ENCODE peak calls at places on chromosomes 2 and 18, in six cellular contexts. One of them, this sample, is unnamed.

GRCh38 chr2:126832757-126833156 is 65.9 kb upstream of the TEX51 start:
- DNase-seq in activated naive CD8-positive, alpha-beta T cell treated with anti-CD3 and anti-CD28 coated beads, Interleukin-2, amount 50 U/mL, for 24 hours: no peak
- DNase-seq in right atrium auricular region: peak
- DNase-seq in activated T-cell treated with anti-CD3 and anti-CD28 coated beads for 48 hours: no peak
- DNase-seq in NCI-H1105: no peak
- DNase-seq in activated CD4-positive, alpha-beta memory T cell treated with anti-CD3 and anti-CD28 coated beads for 36 hours: no peak
- DNase-seq in this sample: no peak

GRCh38 chr2:58146707-58147106 is 94.4 kb downstream of the FANCL start:
- DNase-seq in activated naive CD8-positive, alpha-beta T cell treated with anti-CD3 and anti-CD28 coated beads, Interleukin-2, amount 50 U/mL, for 24 hours: no peak
- DNase-seq in right atrium auricular region: no peak
- DNase-seq in activated T-cell treated with anti-CD3 and anti-CD28 coated beads for 48 hours: no peak
- DNase-seq in NCI-H1105: no peak
- DNase-seq in activated CD4-positive, alpha-beta memory T cell treated with anti-CD3 and anti-CD28 coated beads for 36 hours: peak
- DNase-seq in this sample: no peak

GRCh38 chr2:105747997-105748396 is 3.3 kb downstream of the NCK2 start:
- DNase-seq in activated naive CD8-positive, alpha-beta T cell treated with anti-CD3 and anti-CD28 coated beads, Interleukin-2, amount 50 U/mL, for 24 hours: no peak
- DNase-seq in right atrium auricular region: no peak
- DNase-seq in activated T-cell treated with anti-CD3 and anti-CD28 coated beads for 48 hours: no peak
- DNase-seq in NCI-H1105: no peak
- DNase-seq in activated CD4-positive, alpha-beta memory T cell treated with anti-CD3 and anti-CD28 coated beads for 36 hours: peak
- DNase-seq in this sample: peak

GRCh38 chr2:99618579-99619097 is 128.8 kb upstream of the REV1 start:
- DNase-seq in activated naive CD8-positive, alpha-beta T cell treated with anti-CD3 and anti-CD28 coated beads, Interleukin-2, amount 50 U/mL, for 24 hours: no peak
- DNase-seq in right atrium auricular region: no peak
- DNase-seq in activated T-cell treated with anti-CD3 and anti-CD28 coated beads for 48 hours: no peak
- DNase-seq in NCI-H1105: no peak
- DNase-seq in activated CD4-positive, alpha-beta memory T cell treated with anti-CD3 and anti-CD28 coated beads for 36 hours: no peak
- DNase-seq in this sample: no peak

GRCh38 chr2:229884775-229885699 is 36.8 kb downstream of the TRIP12 start:
- DNase-seq in activated naive CD8-positive, alpha-beta T cell treated with anti-CD3 and anti-CD28 coated beads, Interleukin-2, amount 50 U/mL, for 24 hours: no peak
- DNase-seq in right atrium auricular region: no peak
- DNase-seq in activated T-cell treated with anti-CD3 and anti-CD28 coated beads for 48 hours: no peak
- DNase-seq in NCI-H1105: no peak
- DNase-seq in activated CD4-positive, alpha-beta memory T cell treated with anti-CD3 and anti-CD28 coated beads for 36 hours: no peak
- DNase-seq in this sample: no peak

GRCh38 chr2:120313695-120314615 is 32.0 kb upstream of the INHBB start:
- DNase-seq in activated naive CD8-positive, alpha-beta T cell treated with anti-CD3 and anti-CD28 coated beads, Interleukin-2, amount 50 U/mL, for 24 hours: no peak
- DNase-seq in right atrium auricular region: no peak
- DNase-seq in activated T-cell treated with anti-CD3 and anti-CD28 coated beads for 48 hours: no peak
- DNase-seq in NCI-H1105: no peak
- DNase-seq in activated CD4-positive, alpha-beta memory T cell treated with anti-CD3 and anti-CD28 coated beads for 36 hours: no peak
- DNase-seq in this sample: no peak

GRCh38 chr2:203894262-203894661 is 26.7 kb downstream of the CTLA4 start:
- DNase-seq in activated naive CD8-positive, alpha-beta T cell treated with anti-CD3 and anti-CD28 coated beads, Interleukin-2, amount 50 U/mL, for 24 hours: no peak
- DNase-seq in right atrium auricular region: no peak
- DNase-seq in activated T-cell treated with anti-CD3 and anti-CD28 coated beads for 48 hours: no peak
- DNase-seq in NCI-H1105: no peak
- DNase-seq in activated CD4-positive, alpha-beta memory T cell treated with anti-CD3 and anti-CD28 coated beads for 36 hours: no peak
- DNase-seq in this sample: no peak

GRCh38 chr18:27824841-27825720 is 351.8 kb downstream of the CDH2 start:
- DNase-seq in activated naive CD8-positive, alpha-beta T cell treated with anti-CD3 and anti-CD28 coated beads, Interleukin-2, amount 50 U/mL, for 24 hours: no peak
- DNase-seq in right atrium auricular region: no peak
- DNase-seq in activated T-cell treated with anti-CD3 and anti-CD28 coated beads for 48 hours: no peak
- DNase-seq in NCI-H1105: no peak
- DNase-seq in activated CD4-positive, alpha-beta memory T cell treated with anti-CD3 and anti-CD28 coated beads for 36 hours: no peak
- DNase-seq in this sample: no peak

GRCh38 chr2:158745067-158745865 is 49.9 kb upstream of the DAPL1 start:
- DNase-seq in activated naive CD8-positive, alpha-beta T cell treated with anti-CD3 and anti-CD28 coated beads, Interleukin-2, amount 50 U/mL, for 24 hours: peak
- DNase-seq in right atrium auricular region: no peak
- DNase-seq in activated T-cell treated with anti-CD3 and anti-CD28 coated beads for 48 hours: peak
- DNase-seq in NCI-H1105: peak
- DNase-seq in activated CD4-positive, alpha-beta memory T cell treated with anti-CD3 and anti-CD28 coated beads for 36 hours: peak
- DNase-seq in this sample: peak

GRCh38 chr18:37252854-37253396 is 312.7 kb downstream of the CELF4 start:
- DNase-seq in activated naive CD8-positive, alpha-beta T cell treated with anti-CD3 and anti-CD28 coated beads, Interleukin-2, amount 50 U/mL, for 24 hours: no peak
- DNase-seq in right atrium auricular region: no peak
- DNase-seq in activated T-cell treated with anti-CD3 and anti-CD28 coated beads for 48 hours: no peak
- DNase-seq in NCI-H1105: no peak
- DNase-seq in activated CD4-positive, alpha-beta memory T cell treated with anti-CD3 and anti-CD28 coated beads for 36 hours: no peak
- DNase-seq in this sample: no peak

GRCh38 chr2:102014041-102014345 is 22.2 kb downstream of the IL1R2 start:
- DNase-seq in activated naive CD8-positive, alpha-beta T cell treated with anti-CD3 and anti-CD28 coated beads, Interleukin-2, amount 50 U/mL, for 24 hours: no peak
- DNase-seq in right atrium auricular region: no peak
- DNase-seq in activated T-cell treated with anti-CD3 and anti-CD28 coated beads for 48 hours: no peak
- DNase-seq in NCI-H1105: no peak
- DNase-seq in activated CD4-positive, alpha-beta memory T cell treated with anti-CD3 and anti-CD28 coated beads for 36 hours: no peak
- DNase-seq in this sample: no peak

GRCh38 chr18:55838841-55839240 is 250.8 kb upstream of the TCF4 start:
- DNase-seq in activated naive CD8-positive, alpha-beta T cell treated with anti-CD3 and anti-CD28 coated beads, Interleukin-2, amount 50 U/mL, for 24 hours: no peak
- DNase-seq in right atrium auricular region: no peak
- DNase-seq in activated T-cell treated with anti-CD3 and anti-CD28 coated beads for 48 hours: no peak
- DNase-seq in NCI-H1105: no peak
- DNase-seq in activated CD4-positive, alpha-beta memory T cell treated with anti-CD3 and anti-CD28 coated beads for 36 hours: no peak
- DNase-seq in this sample: no peak

GRCh38 chr2:44715671-44716077 is 225.8 kb upstream of the SIX3 start:
- DNase-seq in activated naive CD8-positive, alpha-beta T cell treated with anti-CD3 and anti-CD28 coated beads, Interleukin-2, amount 50 U/mL, for 24 hours: no peak
- DNase-seq in right atrium auricular region: no peak
- DNase-seq in activated T-cell treated with anti-CD3 and anti-CD28 coated beads for 48 hours: no peak
- DNase-seq in NCI-H1105: no peak
- DNase-seq in activated CD4-positive, alpha-beta memory T cell treated with anti-CD3 and anti-CD28 coated beads for 36 hours: no peak
- DNase-seq in this sample: no peak

GRCh38 chr2:216013080-216013909 is at the start of gene MREG:
- DNase-seq in activated naive CD8-positive, alpha-beta T cell treated with anti-CD3 and anti-CD28 coated beads, Interleukin-2, amount 50 U/mL, for 24 hours: peak
- DNase-seq in right atrium auricular region: peak
- DNase-seq in activated T-cell treated with anti-CD3 and anti-CD28 coated beads for 48 hours: peak
- DNase-seq in NCI-H1105: peak
- DNase-seq in activated CD4-positive, alpha-beta memory T cell treated with anti-CD3 and anti-CD28 coated beads for 36 hours: peak
- DNase-seq in this sample: peak

GRCh38 chr2:38301340-38301968 is 75.6 kb downstream of the ATL2 start:
- DNase-seq in activated naive CD8-positive, alpha-beta T cell treated with anti-CD3 and anti-CD28 coated beads, Interleukin-2, amount 50 U/mL, for 24 hours: peak
- DNase-seq in right atrium auricular region: no peak
- DNase-seq in activated T-cell treated with anti-CD3 and anti-CD28 coated beads for 48 hours: no peak
- DNase-seq in NCI-H1105: no peak
- DNase-seq in activated CD4-positive, alpha-beta memory T cell treated with anti-CD3 and anti-CD28 coated beads for 36 hours: peak
- DNase-seq in this sample: peak